ENCODE peak calls at places on chromosomes 12 and 14, in ten cellular contexts. K is fibroblast of lung, O is IMR-90, T is endodermal cell, E is AG10803, A is BJ, C is ovary, X is fibroblast of the aortic adventitia, I is GM12865, S is astrocyte. D is an unnamed sample.

GRCh38 chr14:54026671-54027070 is 70.0 kb upstream of the BMP4 start:
- DNase-seq in C (no peak), E (no peak), X (no peak), K (no peak), S (no peak), I (no peak), T (no peak), A (no peak), O (no peak), D (no peak)

GRCh38 chr12:79424109-79424721 is 266.5 kb downstream of the PAWR start:
- DNase-seq in O (peak; percentile 95), E (peak; percentile 98), K (peak; percentile 91), S (peak; percentile 97), X (peak; percentile 94), C (no peak), T (no peak), I (no peak), A (peak; percentile 95), D (peak; percentile 98)

GRCh38 chr14:53180272-53181221 is 27.4 kb upstream of the DDHD1 start:
- DNase-seq in S (no peak), I (peak; percentile 86), X (peak; percentile 22), C (no peak), O (peak; percentile 32), E (peak; percentile 17), T (peak; percentile 88), K (peak; percentile 33), A (no peak), D (peak; percentile 64)

GRCh38 chr12:111773801-111774551 is 7.2 kb downstream of the ALDH2 start:
- DNase-seq in T (no peak), C (peak; percentile 87), E (peak; percentile 90), A (peak; percentile 67), X (peak; percentile 97), S (peak; percentile 85), I (peak; percentile 76), K (peak; percentile 96), O (peak; percentile 97), D (peak; percentile 70)

GRCh38 chr12:63041601-63042000 is 106.7 kb upstream of the PPM1H start:
- DNase-seq in O (no peak), S (no peak), C (no peak), T (no peak), X (no peak), A (no peak), I (no peak), K (no peak), E (no peak), D (no peak)

GRCh38 chr12:65306603-65307501 is 28.4 kb downstream of the MSRB3 start:
- DNase-seq in K (peak; percentile 70), T (peak; percentile 70), O (peak; percentile 75), X (peak; percentile 76), S (peak; percentile 51), C (no peak), A (no peak), I (peak; percentile 40), E (peak; percentile 45), D (peak; percentile 75)

GRCh38 chr14:101791919-101792572 is 30.5 kb downstream of the PPP2R5C start:
- DNase-seq in X (peak; percentile 64), K (peak; percentile 80), O (peak; percentile 78), A (no peak), I (peak; percentile 39), E (peak; percentile 58), S (peak; percentile 53), T (no peak), C (no peak), D (peak; percentile 84)

GRCh38 chr14:27026097-27026496 is 428.3 kb upstream of the NOVA1 start:
- DNase-seq in A (no peak), T (no peak), C (no peak), O (no peak), I (no peak), K (no peak), E (no peak), X (no peak), S (no peak), D (no peak)

GRCh38 chr14:91356218-91356763 is 61.3 kb downstream of the CCDC88C start:
- DNase-seq in A (no peak), E (no peak), T (no peak), I (peak; percentile 63), S (no peak), O (no peak), C (no peak), X (no peak), K (no peak), D (no peak)

GRCh38 chr12:95774311-95775045 is 16.1 kb downstream of the NTN4 start:
- DNase-seq in A (no peak), T (no peak), E (peak; percentile 42), C (no peak), I (no peak), O (peak; percentile 79), S (peak; percentile 85), K (no peak), X (peak; percentile 93), D (peak; percentile 34)

GRCh38 chr14:60183724-60184596 is 18.8 kb upstream of the DHRS7 start:
- DNase-seq in C (no peak), I (peak; percentile 82), X (peak; percentile 89), T (no peak), A (no peak), K (peak; percentile 87), O (peak; percentile 77), E (peak; percentile 71), S (peak; percentile 46), D (peak; percentile 87)

GRCh38 chr12:65740873-65741600 is 83.2 kb upstream of the HMGA2 start:
- DNase-seq in C (peak; percentile 83), K (peak; percentile 82), A (no peak), E (peak; percentile 71), T (peak; percentile 99), S (peak; percentile 54), I (peak; percentile 82), O (peak; percentile 74), X (peak; percentile 68), D (peak; percentile 87)

GRCh38 chr12:79451988-79452387 is 238.8 kb downstream of the PAWR start:
- DNase-seq in K (peak; percentile 83), E (peak; percentile 92), A (peak; percentile 92), X (peak; percentile 86), T (no peak), S (peak; percentile 91), I (no peak), O (peak; percentile 88), C (peak; percentile 74), D (peak; percentile 96)

GRCh38 chr14:70416322-70416716 is 571 bp downstream of the SYNJ2BP start:
- DNase-seq in X (peak; percentile 27), I (no peak), A (no peak), C (no peak), E (peak; percentile 15), S (peak; percentile 2), T (no peak), O (peak; percentile 8), K (peak; percentile 14), D (peak; percentile 14)

GRCh38 chr12:8687846-8688601 is 9.8 kb upstream of the RIMKLB start:
- DNase-seq in I (peak; percentile 24), O (peak; percentile 82), E (peak; percentile 83), S (peak; percentile 97), K (peak; percentile 91), T (peak; percentile 82), C (peak; percentile 54), X (peak; percentile 95), A (no peak), D (peak; percentile 93)

GRCh38 chr12:111156304-111156703 is 212.6 kb downstream of the PHETA1 start:
- DNase-seq in K (no peak), X (no peak), A (no peak), S (no peak), I (no peak), O (no peak), C (no peak), E (no peak), T (no peak), D (no peak)

GRCh38 chr12:65948320-65949008 is 124.2 kb downstream of the HMGA2 start:
- DNase-seq in T (no peak), O (peak; percentile 96), A (peak; percentile 73), S (peak; percentile 98), I (no peak), C (peak; percentile 55), X (peak; percentile 99), K (peak; percentile 96), E (peak; percentile 95), D (peak; percentile 96)

DNA sequence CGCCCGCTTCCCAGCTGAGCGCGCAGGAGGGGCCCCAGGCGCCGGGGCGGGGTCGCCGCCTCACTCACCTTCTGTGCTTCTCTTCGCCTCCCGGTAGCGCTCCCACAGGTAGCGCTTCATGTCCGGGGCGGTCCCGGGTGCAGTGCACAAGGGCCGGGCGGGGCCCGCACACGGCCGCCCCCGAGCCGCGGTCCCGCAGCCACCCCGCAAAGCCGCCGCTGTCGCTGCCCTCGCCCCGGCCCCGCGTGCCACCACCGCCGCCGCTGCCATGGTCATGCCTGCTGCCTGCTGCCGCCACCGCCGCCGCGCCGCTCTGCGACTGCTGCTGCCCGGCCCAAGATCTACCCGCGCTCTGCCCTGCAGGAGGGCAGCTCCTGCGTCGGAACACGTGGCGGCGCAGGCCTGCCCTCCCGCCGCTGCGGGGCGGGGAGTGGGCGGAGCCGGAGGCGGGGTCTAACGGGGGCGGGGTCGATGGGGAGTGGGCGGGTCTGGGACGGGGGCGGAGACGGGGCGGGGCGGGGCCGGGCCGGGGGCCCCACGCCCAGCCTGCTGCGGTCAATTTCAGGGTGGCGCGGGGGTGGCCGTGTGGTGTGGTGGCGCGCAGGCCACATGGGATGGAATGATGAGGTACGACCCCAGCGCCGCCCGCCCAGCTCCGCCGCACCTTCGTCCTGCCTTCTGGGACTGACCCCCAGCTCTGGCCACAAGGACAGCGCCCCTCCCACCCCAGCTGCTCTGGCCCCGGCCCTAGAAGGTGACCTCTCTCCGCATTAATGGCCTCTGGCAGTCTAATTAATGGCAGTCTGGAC is at the start of gene NT5DC3:
- DNase-seq in X (peak; percentile 63), O (peak; percentile 74), C (peak; percentile 78), I (peak; percentile 92), E (peak; percentile 76), A (no peak), K (peak; percentile 81), S (peak; percentile 58), T (peak; percentile 97), D (peak; percentile 85)
- TF ChIP-seq CTCF in X (no peak), O (no peak), C (no peak), I (no peak), E (no peak), A (no peak), K (no peak), S (no peak), T (no peak), D (no peak)

DNA sequence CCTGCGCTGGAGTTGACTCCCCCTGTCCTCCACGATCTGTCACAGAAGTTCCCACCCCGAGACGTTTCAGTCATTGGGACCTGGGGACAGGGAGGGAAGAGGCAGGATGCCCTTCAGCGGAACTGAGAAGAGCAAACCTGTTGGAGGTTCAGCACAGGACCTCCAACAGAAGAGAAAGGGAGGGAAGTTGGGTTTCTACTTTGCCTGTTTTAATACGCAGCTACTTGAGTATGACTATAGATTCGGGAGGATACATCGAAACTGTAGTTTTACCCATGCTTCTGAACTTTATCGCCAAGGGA is 2.3 kb upstream of the DUSP6 start:
- DNase-seq in E (no peak), K (peak; percentile 51), S (no peak), O (peak; percentile 35), T (no peak), I (peak; percentile 11), X (no peak), A (no peak), C (no peak), D (peak; percentile 19)
- H3K4me3 ChIP-seq in E (peak overlapping the region; percentile 93), K (peak overlapping the region; percentile 64), S (peak overlapping the region; percentile 63), O (peak overlapping the region; percentile 75), T (peak overlapping the region; percentile 98), I (peak overlapping the region; percentile 49), X (peak overlapping the region; percentile 91), A (peak overlapping the region; percentile 63), C (peak overlapping the region; percentile 71), D (peak overlapping the region; percentile 94)

GRCh38 chr12:44523828-44524227 is 352.3 kb downstream of the NELL2 start:
- DNase-seq in S (no peak), I (no peak), A (no peak), T (no peak), O (no peak), K (no peak), X (no peak), E (no peak), C (no peak), D (no peak)
- TF ChIP-seq CTCF in S (no peak), I (no peak), A (no peak), T (no peak), O (no peak), K (no peak), X (no peak), E (no peak), C (no peak), D (no peak)

GRCh38 chr12:91203610-91204009 is 21.0 kb upstream of the DCN start:
- DNase-seq in O (no peak), T (no peak), X (no peak), C (no peak), I (no peak), S (no peak), A (no peak), K (no peak), E (no peak), D (no peak)
- H3K4me3 ChIP-seq in O (no peak overlapping the region), T (no peak overlapping the region), X (no peak overlapping the region), C (no peak overlapping the region), I (no peak overlapping the region), S (no peak overlapping the region), A (no peak overlapping the region), K (no peak overlapping the region), E (no peak overlapping the region), D (no peak overlapping the region)

D was measured in choroid plexus epithelial cell.